ENCODE peak calls at places on chromosome 5, in eight cellular contexts. O is cardiac muscle cell, X is Panc1, J is lung, Z is prostate gland, K is endodermal cell, S is stomach, U is transverse colon. R is an unnamed sample.

GRCh38 chr5:34550255-34550654 is 105.9 kb upstream of the RAI14 start:
- DNase-seq in S (no peak), K (no peak), O (no peak), U (no peak), Z (no peak), X (no peak), J (no peak), R (no peak)

GRCh38 chr5:53321721-53322120 is 158.7 kb upstream of the FST start:
- DNase-seq in X (no peak), S (no peak), Z (no peak), K (no peak), J (no peak), O (no peak), U (no peak), R (no peak)

GRCh38 chr5:55982957-55983381 is 11.8 kb downstream of the IL6ST start:
- DNase-seq in X (no peak), U (peak; percentile 50), S (peak; percentile 36), K (no peak), Z (no peak), O (no peak), J (no peak), R (no peak)

GRCh38 chr5:93850311-93850710 is 108.9 kb upstream of the POU5F2 start:
- DNase-seq in X (no peak), Z (no peak), S (no peak), J (no peak), K (no peak), O (no peak), U (no peak), R (peak; percentile 16)

GRCh38 chr5:9483251-9483650 is 62.6 kb downstream of the SEMA5A start:
- DNase-seq in K (no peak), X (no peak), J (no peak), Z (no peak), U (no peak), O (no peak), S (no peak), R (no peak)

GRCh38 chr5:53991942-53992341 is 318.4 kb downstream of the ARL15 start:
- DNase-seq in U (no peak), K (no peak), J (no peak), O (peak; percentile 58), X (no peak), S (no peak), Z (no peak), R (no peak)

GRCh38 chr5:65482727-65483473 is 1.2 kb upstream of the ADAMTS6 start:
- DNase-seq in Z (no peak), K (peak; percentile 72), S (no peak), J (no peak), X (no peak), O (peak; percentile 76), U (no peak), R (no peak)

GRCh38 chr5:115978779-115979178 is 16.5 kb downstream of the LVRN start:
- DNase-seq in O (no peak), S (no peak), K (no peak), J (no peak), X (no peak), Z (no peak), U (no peak), R (no peak)

GRCh38 chr5:149141957-149142851 is 911 bp downstream of the ABLIM3 start:
- DNase-seq in J (no peak), O (peak; percentile 25), Z (no peak), U (no peak), S (no peak), X (no peak), K (no peak), R (no peak)

GRCh38 chr5:172347653-172348052 is 64.1 kb upstream of the UBTD2 start:
- DNase-seq in U (no peak), O (peak; percentile 34), Z (no peak), S (no peak), J (no peak), K (no peak), X (no peak), R (no peak)

GRCh38 chr5:114243281-114243982 is 118.4 kb upstream of the KCNN2 start:
- DNase-seq in U (no peak), O (no peak), J (no peak), Z (no peak), S (no peak), X (no peak), K (no peak), R (no peak)

GRCh38 chr5:136439367-136439766 is 74.0 kb upstream of the TRPC7 start:
- DNase-seq in U (no peak), Z (no peak), S (no peak), K (no peak), X (no peak), O (no peak), J (no peak), R (no peak)

GRCh38 chr5:169251685-169252084 is 49.3 kb downstream of the SLIT3 start:
- DNase-seq in O (no peak), U (no peak), S (no peak), K (no peak), Z (no peak), X (no peak), J (no peak), R (no peak)

GRCh38 chr5:74432240-74432639 is 208.3 kb downstream of the ENC1 start:
- DNase-seq in Z (peak; percentile 48), U (no peak), X (no peak), K (no peak), O (peak; percentile 15), S (peak; percentile 59), J (no peak), R (no peak)

GRCh38 chr5:176674799-176675198 is 27.5 kb downstream of the TSPAN17 start:
- DNase-seq in O (no peak), Z (no peak), U (no peak), X (no peak), K (no peak), J (no peak), S (no peak), R (no peak)

GRCh38 chr5:176677209-176677931 is 30.1 kb downstream of the TSPAN17 start:
- DNase-seq in Z (no peak), J (no peak), K (no peak), O (no peak), U (no peak), S (no peak), X (no peak), R (no peak)

GRCh38 chr5:176673651-176674583 is 26.6 kb downstream of the TSPAN17 start:
- DNase-seq in K (no peak), U (no peak), J (no peak), Z (no peak), X (no peak), O (no peak), S (no peak), R (no peak)

GRCh38 chr5:176676361-176676824 is 29.1 kb downstream of the TSPAN17 start:
- DNase-seq in O (peak; percentile 48), U (no peak), K (no peak), J (no peak), S (no peak), Z (no peak), X (no peak), R (no peak)

GRCh38 chr5:176675676-176676360 is 28.5 kb downstream of the TSPAN17 start:
- DNase-seq in Z (no peak), U (no peak), X (no peak), S (no peak), K (peak; percentile 92), O (peak; percentile 48), J (no peak), R (peak; percentile 48)
- TF ChIP-seq CTCF in Z (no peak), U (no peak), X (no peak), S (peak; percentile 26), K (peak; percentile 87), O (peak; percentile 61), J (no peak), R (peak; percentile 70)

DNA sequence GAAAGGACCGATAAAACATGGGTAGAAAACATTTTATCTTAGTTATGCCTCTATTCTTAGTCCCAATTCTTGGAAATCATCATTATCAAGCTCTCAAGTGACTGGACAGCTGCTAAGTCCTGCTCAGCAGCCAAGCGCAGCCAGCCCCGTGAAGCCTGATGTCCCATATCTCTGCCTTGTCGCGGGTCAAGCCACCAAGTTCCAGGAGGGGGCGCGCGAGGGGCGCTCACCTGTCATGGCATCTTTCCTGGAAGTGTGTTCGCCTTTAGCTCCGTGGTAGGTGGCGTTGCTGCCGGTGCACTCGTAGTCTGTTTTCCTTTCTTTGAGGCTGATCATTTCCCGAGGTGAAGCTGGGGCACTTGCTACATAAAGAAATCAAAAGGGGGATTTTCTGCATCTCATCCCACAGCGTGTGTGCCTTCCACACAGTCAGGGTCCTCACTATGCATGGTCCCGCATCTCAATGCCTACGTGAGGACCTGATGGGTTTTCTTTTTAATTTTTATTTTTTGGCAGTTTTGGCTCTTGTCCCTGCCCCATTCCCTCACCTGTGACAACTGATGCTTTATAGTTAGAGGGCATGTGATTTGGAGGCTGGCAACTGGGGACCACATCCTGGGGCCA is 227.0 kb upstream of the DAP start:
- DNase-seq in S (peak; percentile 73), K (peak; percentile 98), Z (peak; percentile 37), X (peak; percentile 13), J (peak; percentile 67), U (peak; percentile 62), O (peak; percentile 2), R (peak; percentile 95)
- H3K27ac ChIP-seq in S (no peak overlapping the region), K (no peak overlapping the region), Z (no peak overlapping the region), X (no peak overlapping the region), J (no peak overlapping the region), U (no peak overlapping the region), O (no peak overlapping the region), R (no peak overlapping the region)

GRCh38 chr5:77064040-77064439 is 23.0 kb downstream of the ZBED3 start:
- DNase-seq in Z (no peak), U (no peak), O (no peak), J (no peak), K (no peak), S (no peak), X (no peak), R (no peak)
- TF ChIP-seq CTCF in Z (no peak), U (no peak), O (no peak), J (no peak), K (peak; percentile 30), S (no peak), X (peak; percentile 26), R (peak; percentile 28)

GRCh38 chr5:163245584-163245983 is 191.8 kb upstream of the CCNG1 start:
- DNase-seq in O (no peak), K (no peak), S (no peak), J (no peak), X (no peak), U (no peak), Z (no peak), R (no peak)

GRCh38 chr5:163252951-163253350 is 184.4 kb upstream of the CCNG1 start:
- DNase-seq in O (no peak), X (no peak), U (no peak), K (no peak), S (no peak), J (no peak), Z (no peak), R (no peak)

GRCh38 chr5:163248333-163248732 is 189.1 kb upstream of the CCNG1 start:
- DNase-seq in J (no peak), X (no peak), K (no peak), U (no peak), O (no peak), Z (no peak), S (no peak), R (no peak)

GRCh38 chr5:163244451-163244987 is 192.9 kb upstream of the CCNG1 start:
- DNase-seq in O (no peak), J (no peak), Z (no peak), S (no peak), X (no peak), K (no peak), U (no peak), R (no peak)

GRCh38 chr5:163248856-163249255 is 188.5 kb upstream of the CCNG1 start:
- DNase-seq in X (no peak), O (no peak), K (no peak), S (no peak), U (no peak), Z (no peak), J (no peak), R (no peak)
- H3K27ac ChIP-seq in X (no peak overlapping the region), O (no peak overlapping the region), K (no peak overlapping the region), S (no peak overlapping the region), U (no peak overlapping the region), Z (no peak overlapping the region), J (no peak overlapping the region), R (no peak overlapping the region)